ENCODE peak calls at places on chromosomes 7 and 10, in four cellular contexts. B is stomach, V is astrocyte of the spinal cord, C is Panc1. Q is an unnamed sample.
A peak's percentile ranks its signal among the peaks of the same experiment; 100 is the strongest.

GRCh38 chr7:140455743-140456142 is 23.6 kb downstream of the MKRN1 start:
- DNase-seq in B (no peak), V (no peak), C (no peak), Q (no peak)

GRCh38 chr7:151844080-151844827 is 32.7 kb downstream of the PRKAG2 start:
- DNase-seq in B (no peak), V (peak; percentile 76), C (peak; percentile 46), Q (no peak)

GRCh38 chr7:148492157-148492860 is 98.3 kb upstream of the C7orf33 start:
- DNase-seq in B (no peak), V (peak; percentile 5), C (no peak), Q (no peak)

GRCh38 chr10:6173203-6173602 is 29.5 kb upstream of the PFKFB3 start:
- DNase-seq in B (no peak), V (no peak), C (no peak), Q (no peak)

GRCh38 chr10:68877482-68877881 is 23.6 kb upstream of the DDX50 start:
- DNase-seq in B (no peak), V (no peak), C (no peak), Q (no peak)

GRCh38 chr10:6178581-6178980 is 24.2 kb upstream of the PFKFB3 start:
- DNase-seq in B (no peak), V (no peak), C (no peak), Q (no peak)

GRCh38 chr7:141444956-141445355 is 106.3 kb upstream of the AGK start:
- DNase-seq in B (no peak), V (peak; percentile 6), C (no peak), Q (no peak)

GRCh38 chr7:40099837-40100236 is 34.6 kb downstream of the MPLKIP start:
- DNase-seq in B (no peak), V (no peak), C (no peak), Q (no peak)

GRCh38 chr10:3485287-3485686 is 299.7 kb downstream of the KLF6 start:
- DNase-seq in B (no peak), V (no peak), C (no peak), Q (no peak)

GRCh38 chr7:93799750-93800357 is 90.7 kb downstream of the TFPI2 start:
- DNase-seq in B (no peak), V (peak; percentile 31), C (peak; percentile 5), Q (no peak)

GRCh38 chr7:55308186-55308929 is 56.8 kb upstream of the LANCL2 start:
- DNase-seq in B (no peak), V (peak; percentile 53), C (no peak), Q (no peak)

GRCh38 chr7:31494421-31494820 is 19.5 kb upstream of the ITPRID1 start:
- DNase-seq in B (no peak), V (no peak), C (no peak), Q (no peak)

GRCh38 chr7:73701357-73701995 is 18.0 kb downstream of the STX1A start:
- DNase-seq in B (no peak), V (peak; percentile 76), C (peak; percentile 76), Q (no peak)

GRCh38 chr10:6406220-6407033 is 173.6 kb downstream of the PRKCQ start:
- DNase-seq in B (no peak), V (peak; percentile 30), C (no peak), Q (no peak)

GRCh38 chr7:149261321-149261828 is 621 bp upstream of the ZNF783 start:
- DNase-seq in B (no peak), V (peak; percentile 62), C (no peak), Q (no peak)

GRCh38 chr7:143363011-143363937 is 761 bp upstream of the FAM131B start:
- DNase-seq in B (no peak), V (no peak), C (no peak), Q (no peak)
- H3K4me3 ChIP-seq in B (peak overlapping the region; percentile 58), V (peak overlapping the region; percentile 12), C (peak overlapping the region; percentile 44), Q (no peak overlapping the region)

DNA sequence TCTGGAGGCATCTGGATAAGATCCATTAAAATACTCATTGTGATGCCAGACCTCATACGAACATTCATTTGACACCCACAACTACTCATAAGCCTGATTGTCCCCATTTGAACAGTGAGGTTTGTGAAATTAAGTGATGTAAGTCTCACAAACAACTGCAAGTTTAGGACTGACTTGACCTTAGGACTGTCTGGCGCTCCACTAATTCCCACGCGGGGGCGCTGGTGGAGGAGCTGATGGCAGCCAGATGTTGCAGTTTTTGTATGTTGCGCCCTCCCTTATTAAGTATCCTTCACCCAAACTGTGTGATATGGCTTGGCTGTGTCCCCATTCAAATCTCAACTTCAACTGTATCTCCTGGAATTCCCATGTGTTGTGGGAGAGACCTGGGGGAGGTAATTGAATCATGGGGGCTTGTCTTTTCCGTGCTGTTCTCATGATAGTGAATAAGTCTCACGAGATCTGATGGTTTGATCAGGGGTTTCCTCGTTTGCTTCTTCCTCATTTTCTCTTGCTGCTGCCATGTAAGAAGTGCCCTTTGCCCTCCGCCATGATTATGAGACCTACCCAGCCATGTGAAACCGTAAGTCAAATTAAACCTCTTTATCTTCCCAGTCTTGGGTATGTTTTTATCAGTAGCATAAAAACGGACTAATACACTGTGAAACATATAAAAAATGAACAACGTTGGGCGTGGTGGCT is 20.3 kb upstream of the TIAL1 start:
- DNase-seq in B (no peak), V (no peak), C (no peak), Q (no peak)
- TF ChIP-seq CTCF in B (no peak), V (peak; percentile 20), C (no peak), Q (no peak)

DNA sequence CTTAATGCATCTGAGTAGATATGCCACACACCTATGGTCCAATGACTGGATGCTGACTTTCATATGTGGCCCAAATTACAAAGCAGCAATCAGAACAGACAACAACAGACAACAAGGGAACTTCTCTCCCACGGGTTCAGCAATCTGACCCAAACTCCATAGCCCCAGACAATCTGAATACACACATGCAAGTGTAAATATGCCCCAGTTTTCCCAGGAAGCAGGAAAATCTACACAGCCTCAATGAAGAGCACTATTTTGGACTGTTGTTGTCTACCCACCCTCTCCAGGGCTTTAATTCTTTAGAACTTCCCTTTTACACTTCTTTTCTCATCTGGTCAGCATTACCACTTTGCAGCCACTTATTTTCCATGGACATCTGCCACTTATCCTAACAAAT is 2.0 kb upstream of the CCNY start:
- DNase-seq in B (no peak), V (no peak), C (no peak), Q (no peak)
- H3K4me3 ChIP-seq in B (peak overlapping the region; percentile 99), V (no peak overlapping the region), C (peak overlapping the region; percentile 7), Q (no peak overlapping the region)

GRCh38 chr7:99006739-99007424 is 128.6 kb downstream of the TRRAP start:
- DNase-seq in B (no peak), V (no peak), C (no peak), Q (no peak)

GRCh38 chr7:99004781-99005500 is 126.6 kb downstream of the TRRAP start:
- DNase-seq in B (no peak), V (no peak), C (no peak), Q (no peak)

GRCh38 chr7:99004216-99004615 is 125.9 kb downstream of the TRRAP start:
- DNase-seq in B (no peak), V (peak; percentile 6), C (no peak), Q (no peak)

GRCh38 chr7:99003419-99003818 is 125.1 kb downstream of the TRRAP start:
- DNase-seq in B (no peak), V (no peak), C (no peak), Q (no peak)

GRCh38 chr7:99005776-99006175 is 127.4 kb downstream of the TRRAP start:
- DNase-seq in B (no peak), V (no peak), C (no peak), Q (no peak)
- TF ChIP-seq CTCF in B (no peak), V (no peak), C (no peak), Q (no peak)